ENCODE peak calls at places on chromosomes 3 and 15, in four cellular contexts. One of them, this sample, is unnamed.

GRCh38 chr3:70546679-70547078 is 234.2 kb upstream of the MDFIC2 start:
- DNase-seq in transverse colon: no peak
- DNase-seq in H54: no peak
- DNase-seq in GM19239: no peak
- DNase-seq in this sample: no peak

GRCh38 chr15:42319206-42319605 is 40.1 kb upstream of the CAPN3 start:
- DNase-seq in GM19239: no peak
- DNase-seq in transverse colon: no peak
- DNase-seq in H54: no peak
- DNase-seq in this sample: no peak

GRCh38 chr15:62739507-62739906 is 303.0 kb upstream of the TPM1 start:
- DNase-seq in transverse colon: no peak
- DNase-seq in H54: no peak
- DNase-seq in GM19239: no peak
- DNase-seq in this sample: peak

GRCh38 chr3:56193531-56193930 is 274.7 kb downstream of the ERC2 start:
- DNase-seq in transverse colon: no peak
- DNase-seq in GM19239: no peak
- DNase-seq in H54: no peak
- DNase-seq in this sample: no peak

GRCh38 chr3:94291686-94292085 is 228.8 kb downstream of the NSUN3 start:
- DNase-seq in GM19239: no peak
- DNase-seq in H54: no peak
- DNase-seq in transverse colon: no peak
- DNase-seq in this sample: no peak

GRCh38 chr15:74408815-74409214 is 24.9 kb downstream of the SEMA7A start:
- DNase-seq in GM19239: no peak
- DNase-seq in transverse colon: no peak
- DNase-seq in H54: no peak
- DNase-seq in this sample: no peak

GRCh38 chr15:39583586-39584265 is 2.8 kb downstream of the THBS1 start:
- DNase-seq in H54: no peak
- DNase-seq in transverse colon: peak
- DNase-seq in GM19239: no peak
- DNase-seq in this sample: peak

GRCh38 chr3:37770938-37771918 is 90.5 kb upstream of the CTDSPL start:
- DNase-seq in transverse colon: no peak
- DNase-seq in GM19239: no peak
- DNase-seq in H54: no peak
- DNase-seq in this sample: no peak

GRCh38 chr3:13150624-13151023 is 77.4 kb upstream of the IQSEC1 start:
- DNase-seq in GM19239: no peak
- DNase-seq in transverse colon: no peak
- DNase-seq in H54: no peak
- DNase-seq in this sample: no peak

GRCh38 chr15:48559270-48559669 is 86.2 kb downstream of the FBN1 start:
- DNase-seq in transverse colon: no peak
- DNase-seq in H54: no peak
- DNase-seq in GM19239: no peak
- DNase-seq in this sample: no peak